ENCODE peak calls at places on chromosomes 13 and 19, in seven cellular contexts. D is AG09319, L is A549, A is mesothelial cell of epicardium, Y is glutamatergic neuron, H is bronchial epithelial cell, O is HFFc6. Q is an unnamed sample.

GRCh38 chr19:29978139-29978538 is 36.1 kb downstream of the URI1 start:
- DNase-seq in D (no peak), L (no peak), A (no peak), Y (no peak), H (no peak), O (no peak), Q (no peak)

GRCh38 chr19:47798904-47799266 is 5.5 kb downstream of the TPRX1 start:
- DNase-seq in D (no peak), L (no peak), A (no peak), Y (no peak), H (no peak), O (no peak), Q (no peak)

GRCh38 chr19:10817291-10818038 is 18.5 kb downstream of the TMED1 start:
- DNase-seq in D (peak), L (no peak), A (no peak), Y (no peak), H (no peak), O (peak), Q (no peak)

GRCh38 chr13:109255457-109255856 is 530.9 kb downstream of the IRS2 start:
- DNase-seq in D (no peak), L (no peak), A (no peak), Y (no peak), H (no peak), O (no peak), Q (no peak)

GRCh38 chr13:48545608-48546007 is 12.7 kb upstream of the RCBTB2 start:
- DNase-seq in D (no peak), L (no peak), A (no peak), Y (no peak), H (no peak), O (no peak), Q (no peak)

GRCh38 chr19:43711751-43712355 is 4.0 kb upstream of the IRGC start:
- DNase-seq in D (no peak), L (no peak), A (no peak), Y (no peak), H (peak), O (peak), Q (no peak)

GRCh38 chr19:4811328-4812131 is 20.0 kb downstream of the TICAM1 start:
- DNase-seq in D (no peak), L (peak), A (peak), Y (peak), H (peak), O (peak), Q (peak)

GRCh38 chr13:62320129-62320724 is 904.6 kb upstream of the PCDH20 start:
- DNase-seq in D (no peak), L (peak), A (no peak), Y (no peak), H (peak), O (peak), Q (no peak)

GRCh38 chr13:77815330-77815729 is 103.3 kb downstream of the EDNRB start:
- DNase-seq in D (no peak), L (no peak), A (no peak), Y (no peak), H (no peak), O (no peak), Q (no peak)

GRCh38 chr13:77810891-77811290 is 107.7 kb downstream of the EDNRB start:
- DNase-seq in D (no peak), L (no peak), A (no peak), Y (no peak), H (peak), O (no peak), Q (no peak)

GRCh38 chr13:77811981-77812380 is 106.7 kb downstream of the EDNRB start:
- DNase-seq in D (no peak), L (no peak), A (no peak), Y (no peak), H (no peak), O (no peak), Q (no peak)

GRCh38 chr13:77810430-77810829 is 108.2 kb downstream of the EDNRB start:
- DNase-seq in D (no peak), L (peak), A (no peak), Y (no peak), H (peak), O (peak), Q (no peak)
- TF ChIP-seq CTCF in D (peak), L (no peak), A (no peak), Y (peak), H (peak), O (no peak), Q (no peak)

GRCh38 chr19:8897106-8897505 is 64.9 kb downstream of the MBD3L1 start:
- DNase-seq in D (no peak), L (no peak), A (no peak), Y (no peak), H (no peak), O (no peak), Q (no peak)

GRCh38 chr19:8890260-8890659 is 58.1 kb downstream of the MBD3L1 start:
- DNase-seq in D (no peak), L (no peak), A (no peak), Y (no peak), H (no peak), O (no peak), Q (no peak)

GRCh38 chr19:8899356-8899755 is 67.2 kb downstream of the MBD3L1 start:
- DNase-seq in D (no peak), L (no peak), A (no peak), Y (no peak), H (no peak), O (no peak), Q (no peak)

GRCh38 chr19:8893419-8893818 is 61.2 kb downstream of the MBD3L1 start:
- DNase-seq in D (no peak), L (no peak), A (no peak), Y (no peak), H (no peak), O (no peak), Q (no peak)
- TF ChIP-seq CTCF in D (no peak), L (no peak), A (no peak), Y (no peak), H (no peak), O (no peak), Q (no peak)

GRCh38 chr19:12938536-12939291 is at the start of gene CALR:
- DNase-seq in D (no peak), L (no peak), A (no peak), Y (no peak), H (no peak), O (no peak), Q (peak)
- TF ChIP-seq CTCF in D (peak), L (no peak), A (no peak), Y (no peak), H (peak), O (peak), Q (no peak)

GRCh38 chr19:45920458-45920857 is 5.9 kb upstream of the NANOS2 start:
- DNase-seq in D (no peak), L (no peak), A (no peak), Y (no peak), H (no peak), O (no peak), Q (no peak)

GRCh38 chr19:45919678-45920077 is 5.1 kb upstream of the NANOS2 start:
- DNase-seq in D (no peak), L (no peak), A (no peak), Y (no peak), H (no peak), O (no peak), Q (no peak)

GRCh38 chr19:45918721-45919120 is 4.1 kb upstream of the NANOS2 start:
- DNase-seq in D (no peak), L (no peak), A (no peak), Y (no peak), H (no peak), O (no peak), Q (no peak)

GRCh38 chr19:45924891-45925447 is 10.4 kb upstream of the NANOS2 start:
- DNase-seq in D (no peak), L (no peak), A (no peak), Y (no peak), H (peak), O (no peak), Q (no peak)

GRCh38 chr19:45922281-45922680 is 7.7 kb upstream of the NANOS2 start:
- DNase-seq in D (no peak), L (peak), A (no peak), Y (no peak), H (no peak), O (no peak), Q (no peak)
- TF ChIP-seq CTCF in D (no peak), L (no peak), A (peak), Y (no peak), H (peak), O (peak), Q (no peak)

GRCh38 chr19:35657904-35658700 is 8.2 kb upstream of the UPK1A start:
- DNase-seq in D (no peak), L (peak), A (no peak), Y (no peak), H (no peak), O (no peak), Q (no peak)
- TF ChIP-seq CTCF in D (no peak), L (no peak), A (peak), Y (peak), H (no peak), O (peak), Q (no peak)

GRCh38 chr13:40781717-40782116 is 7.7 kb upstream of the SLC25A15 start:
- DNase-seq in D (no peak), L (no peak), A (no peak), Y (no peak), H (no peak), O (no peak), Q (no peak)

GRCh38 chr13:40779049-40779448 is 8.1 kb upstream of the MRPS31 start:
- DNase-seq in D (no peak), L (no peak), A (no peak), Y (no peak), H (no peak), O (no peak), Q (no peak)

GRCh38 chr13:40777957-40778235 is 6.9 kb upstream of the MRPS31 start:
- DNase-seq in D (no peak), L (no peak), A (no peak), Y (no peak), H (no peak), O (no peak), Q (no peak)

GRCh38 chr13:40779796-40780285 is 8.9 kb upstream of the MRPS31 start:
- DNase-seq in D (no peak), L (no peak), A (no peak), Y (no peak), H (peak), O (no peak), Q (no peak)

GRCh38 chr13:40780822-40781401 is 8.5 kb upstream of the SLC25A15 start:
- DNase-seq in D (no peak), L (no peak), A (no peak), Y (no peak), H (peak), O (no peak), Q (no peak)
- TF ChIP-seq CTCF in D (no peak), L (no peak), A (no peak), Y (no peak), H (no peak), O (peak), Q (no peak)

DNA sequence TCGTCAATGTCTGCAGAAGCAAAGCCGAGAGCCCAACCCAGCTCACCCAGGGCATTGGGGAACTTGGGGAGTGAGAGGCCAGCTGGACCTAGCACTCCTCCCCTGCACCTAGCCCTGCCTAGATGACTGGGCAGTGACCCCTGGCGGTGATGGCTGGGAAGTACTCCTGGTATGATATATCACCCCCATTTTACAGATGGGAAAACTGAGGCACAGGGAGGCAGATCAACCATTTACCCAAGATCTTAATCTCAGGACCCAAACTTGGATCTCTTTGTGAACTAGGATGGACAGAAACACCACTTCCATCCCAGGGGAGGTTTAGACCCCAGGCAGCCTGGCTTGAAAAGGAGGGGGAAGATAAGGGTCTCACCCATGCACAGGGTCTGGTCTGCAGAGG is 43.5 kb downstream of the CCL25 start:
- DNase-seq in D (no peak), L (no peak), A (no peak), Y (no peak), H (no peak), O (no peak), Q (no peak)
- TF ChIP-seq CTCF in D (no peak), L (no peak), A (no peak), Y (no peak), H (no peak), O (peak), Q (no peak)

GRCh38 chr19:17489392-17490030 is 19.2 kb downstream of the SLC27A1 start:
- DNase-seq in D (no peak), L (no peak), A (no peak), Y (no peak), H (no peak), O (no peak), Q (no peak)
- TF ChIP-seq CTCF in D (no peak), L (no peak), A (no peak), Y (no peak), H (no peak), O (no peak), Q (no peak)

GRCh38 chr13:24663089-24663395 is 17.2 kb upstream of the ATP12A start:
- DNase-seq in D (no peak), L (no peak), A (no peak), Y (no peak), H (no peak), O (no peak), Q (no peak)

GRCh38 chr13:24664726-24665409 is 15.3 kb upstream of the ATP12A start:
- DNase-seq in D (no peak), L (no peak), A (no peak), Y (no peak), H (peak), O (peak), Q (no peak)

GRCh38 chr13:24660023-24660806 is 20.0 kb upstream of the ATP12A start:
- DNase-seq in D (no peak), L (no peak), A (no peak), Y (no peak), H (no peak), O (no peak), Q (no peak)

GRCh38 chr13:24661713-24662112 is 18.5 kb upstream of the ATP12A start:
- DNase-seq in D (no peak), L (no peak), A (no peak), Y (no peak), H (no peak), O (no peak), Q (no peak)

DNA sequence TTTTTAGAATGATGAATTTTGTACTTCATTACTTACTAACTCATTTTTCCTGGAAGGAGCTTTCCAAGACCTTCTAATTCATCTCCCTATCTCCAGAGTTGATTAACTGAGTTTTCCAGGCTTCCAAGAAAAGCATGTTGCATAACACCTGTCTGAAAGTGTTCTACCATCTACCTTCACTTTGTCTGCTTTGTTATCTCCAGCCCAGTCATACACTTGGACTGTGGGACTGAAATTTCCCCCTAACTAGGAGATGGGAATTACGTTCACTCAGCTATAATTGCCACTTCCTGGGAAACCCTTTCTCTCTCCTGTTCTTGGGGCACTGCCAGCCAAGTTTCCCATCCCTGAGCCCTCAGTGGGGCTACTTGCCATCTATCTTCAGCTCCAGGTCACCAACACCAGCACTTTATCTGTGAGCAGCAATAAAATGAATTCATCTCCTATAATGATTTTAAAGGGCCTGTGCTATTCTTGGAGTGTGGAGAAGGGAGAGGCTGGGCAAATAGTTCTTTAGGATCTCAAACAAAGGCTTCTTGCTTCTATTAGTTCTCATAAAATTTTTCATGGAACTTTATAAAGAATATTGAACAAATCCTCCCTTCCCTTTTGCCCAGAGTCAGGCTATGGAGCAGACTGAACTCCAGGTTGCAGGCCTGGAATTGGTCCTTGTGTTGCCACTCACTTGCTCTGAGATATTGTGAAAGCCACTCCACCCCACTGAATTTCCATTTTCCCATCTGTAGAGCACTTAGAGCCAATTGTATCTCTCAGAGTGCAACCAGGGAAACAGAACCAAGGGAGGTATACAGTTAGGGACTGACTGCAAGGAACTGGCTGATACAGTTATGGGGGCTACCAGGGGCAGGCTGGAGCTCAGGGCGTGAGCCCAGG is 17.8 kb upstream of the ATP12A start:
- DNase-seq in D (no peak), L (no peak), A (no peak), Y (no peak), H (no peak), O (no peak), Q (no peak)
- TF ChIP-seq CTCF in D (no peak), L (no peak), A (no peak), Y (no peak), H (no peak), O (no peak), Q (no peak)

DNA sequence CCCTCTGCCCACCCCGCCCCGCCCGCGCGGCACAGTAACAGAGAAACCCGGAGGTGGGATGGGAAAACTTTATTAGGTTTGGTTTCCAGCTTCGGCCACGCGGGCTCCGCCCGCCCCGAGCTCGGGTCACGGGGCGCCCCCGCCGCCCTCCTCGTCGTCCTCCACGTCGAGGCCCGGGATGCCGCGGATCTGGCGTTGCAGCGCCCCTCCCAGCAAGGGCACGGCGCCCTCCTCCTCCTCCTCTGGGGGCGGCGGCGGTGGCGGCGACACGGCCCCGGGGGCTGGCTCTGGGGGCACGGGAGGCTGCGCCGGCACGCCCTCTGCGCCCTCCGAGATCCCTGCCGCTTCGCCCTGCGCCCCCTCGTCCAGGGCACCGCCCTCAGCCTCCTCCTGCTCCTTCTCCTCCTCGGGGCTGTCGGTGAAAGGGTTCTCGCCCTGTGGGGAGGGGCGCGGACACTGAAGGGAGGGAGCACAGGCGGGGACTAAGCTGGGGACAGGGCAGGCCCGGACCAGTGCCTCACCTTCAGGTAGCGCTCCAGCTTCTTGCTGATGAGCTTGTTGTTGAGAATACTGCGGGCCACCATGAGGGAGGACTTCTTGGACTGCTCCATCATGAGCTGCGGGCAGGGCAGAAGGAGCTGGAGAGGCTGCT is 535 bp upstream of the AKAP8 start:
- DNase-seq in D (no peak), L (peak), A (no peak), Y (peak), H (peak), O (peak), Q (no peak)
- TF ChIP-seq CTCF in D (no peak), L (no peak), A (no peak), Y (no peak), H (no peak), O (peak), Q (no peak)

Q was measured in CD4-positive, alpha-beta T cell.